ENCODE peak calls at places on chromosome 18, in four cellular contexts. Z is stimulated activated CD4-positive, alpha-beta T cell treated with anti-CD3 and anti-CD28 coated beads, Interleukin-1b, Interleukin-23, amount 100 ng/mL, for 4 hours; M is fibroblast of lung; H is foreskin fibroblast. V is an unnamed sample.

GRCh38 chr18:70464343-70465114 is 175.7 kb downstream of the SOCS6 start:
- DNase-seq in M (peak; percentile 73), H (peak; percentile 81), Z (peak; percentile 12), V (peak; percentile 48)

GRCh38 chr18:12880532-12880892 is 3.5 kb downstream of the PTPN2 start:
- DNase-seq in H (no peak), M (no peak), Z (no peak), V (no peak)

GRCh38 chr18:70221156-70221910 is 15.8 kb upstream of the RTTN start:
- DNase-seq in M (no peak), Z (no peak), H (no peak), V (no peak)

GRCh38 chr18:47883771-47884413 is 46.6 kb downstream of the SMAD2 start:
- DNase-seq in M (peak; percentile 40), Z (no peak), H (peak; percentile 77), V (no peak)

GRCh38 chr18:49519041-49519971 is 32.3 kb upstream of the C18orf32 start:
- DNase-seq in H (no peak), Z (no peak), M (peak; percentile 39), V (no peak)

GRCh38 chr18:79750980-79751571 is 46.7 kb upstream of the KCNG2 start:
- DNase-seq in M (no peak), H (no peak), Z (no peak), V (no peak)

GRCh38 chr18:24212939-24213338 is 74.1 kb downstream of the CABYR start:
- DNase-seq in Z (no peak), H (peak; percentile 82), M (peak; percentile 82), V (no peak)

GRCh38 chr18:35284846-35285245 is 5.2 kb downstream of the ZSCAN30 start:
- DNase-seq in Z (no peak), H (no peak), M (no peak), V (no peak)

GRCh38 chr18:34834897-34835296 is 124.8 kb downstream of the DTNA start:
- DNase-seq in M (peak; percentile 24), Z (no peak), H (no peak), V (no peak)

GRCh38 chr18:68406761-68407160 is 308.1 kb downstream of the TMX3 start:
- DNase-seq in H (no peak), M (no peak), Z (no peak), V (no peak)

GRCh38 chr18:21912339-21913239 is 172.0 kb downstream of the MIB1 start:
- DNase-seq in M (no peak), H (no peak), Z (no peak), V (peak; percentile 11)

GRCh38 chr18:61697306-61697909 is 195.4 kb downstream of the RNF152 start:
- DNase-seq in H (no peak), Z (no peak), M (no peak), V (no peak)

GRCh38 chr18:76482971-76483691 is 11.9 kb downstream of the ZNF516 start:
- DNase-seq in H (no peak), Z (no peak), M (no peak), V (no peak)

GRCh38 chr18:58174285-58174684 is 130.3 kb downstream of the NEDD4L start:
- DNase-seq in Z (no peak), H (no peak), M (no peak), V (no peak)

GRCh38 chr18:3689986-3690681 is 240.2 kb downstream of the TGIF1 start:
- DNase-seq in M (no peak), Z (no peak), H (no peak), V (peak; percentile 25)

GRCh38 chr18:12872408-12872807 is 11.6 kb downstream of the PTPN2 start:
- DNase-seq in H (no peak), Z (no peak), M (no peak), V (no peak)

GRCh38 chr18:72161686-72162085 is 382.5 kb downstream of the CBLN2 start:
- DNase-seq in H (peak; percentile 54), Z (no peak), M (no peak), V (no peak)

GRCh38 chr18:2961828-2962227 is 51.1 kb downstream of the LPIN2 start:
- DNase-seq in H (peak; percentile 46), Z (no peak), M (peak; percentile 61), V (no peak)

GRCh38 chr18:76941284-76941683 is 118.9 kb downstream of the ZNF236 start:
- DNase-seq in Z (no peak), M (no peak), H (no peak), V (no peak)

GRCh38 chr18:76741346-76741745 is 81.0 kb upstream of the ZNF236 start:
- DNase-seq in Z (no peak), M (no peak), H (no peak), V (no peak)

GRCh38 chr18:77935342-77935741 is 685.7 kb downstream of the GALR1 start:
- DNase-seq in Z (no peak), H (no peak), M (no peak), V (no peak)

GRCh38 chr18:9434240-9434701 is 41.0 kb upstream of the RALBP1 start:
- DNase-seq in Z (no peak), M (no peak), H (no peak), V (no peak)

GRCh38 chr18:78192044-78192443 is 787.6 kb upstream of the SALL3 start:
- DNase-seq in Z (no peak), M (no peak), H (no peak), V (peak; percentile 8)

GRCh38 chr18:27860011-27860410 is 316.9 kb downstream of the CDH2 start:
- DNase-seq in M (no peak), H (no peak), Z (no peak), V (no peak)

GRCh38 chr18:79380816-79381806 is 14.6 kb upstream of the NFATC1 start:
- DNase-seq in M (peak; percentile 42), H (peak; percentile 78), Z (peak; percentile 73), V (no peak)

GRCh38 chr18:49021433-49022129 is 70.8 kb upstream of the SMAD7 start:
- DNase-seq in M (peak; percentile 31), H (peak; percentile 36), Z (peak; percentile 34), V (no peak)

GRCh38 chr18:77099501-77100370 is 32.8 kb downstream of the MBP start:
- DNase-seq in M (no peak), Z (no peak), H (no peak), V (no peak)

GRCh38 chr18:28161608-28162599 is 15.0 kb downstream of the CDH2 start:
- DNase-seq in M (no peak), H (peak; percentile 81), Z (no peak), V (no peak)

GRCh38 chr18:58042826-58043362 is 1.1 kb upstream of the NEDD4L start:
- DNase-seq in M (no peak), Z (no peak), H (no peak), V (no peak)

GRCh38 chr18:79916128-79916494 is 35.3 kb downstream of the SLC66A2 start:
- DNase-seq in Z (no peak), H (no peak), M (no peak), V (no peak)

GRCh38 chr18:22840606-22841144 is 92.5 kb upstream of the RBBP8 start:
- DNase-seq in M (no peak), Z (no peak), H (peak; percentile 46), V (no peak)

GRCh38 chr18:38551881-38552280 is 986.3 kb upstream of the CELF4 start:
- DNase-seq in Z (no peak), M (no peak), H (no peak), V (no peak)

GRCh38 chr18:60235164-60235563 is 137.4 kb downstream of the MC4R start:
- DNase-seq in M (no peak), Z (no peak), H (no peak), V (no peak)

GRCh38 chr18:79382681-79383387 is 12.9 kb upstream of the NFATC1 start:
- DNase-seq in Z (no peak), H (no peak), M (no peak), V (no peak)

GRCh38 chr18:59787998-59788875 is 91.0 kb upstream of the CCBE1 start:
- DNase-seq in M (peak; percentile 81), Z (no peak), H (peak; percentile 90), V (peak; percentile 3)

GRCh38 chr18:8839285-8839684 is 133.9 kb downstream of the MTCL1 start:
- DNase-seq in M (peak; percentile 57), H (peak; percentile 40), Z (no peak), V (no peak)

GRCh38 chr18:989423-989822 is 84.8 kb downstream of the ADCYAP1 start:
- DNase-seq in Z (no peak), H (no peak), M (no peak), V (no peak)